ENCODE peak calls at places on chromosomes 12 and 14, in five cellular contexts. X is Calu3, O is breast epithelium, H is progenitor cell of endocrine pancreas, U is MM.1S. R is an unnamed sample.

GRCh38 chr12:32043928-32044549 is 62.6 kb upstream of the BICD1 start:
- DNase-seq in U (no peak), O (no peak), H (no peak), X (no peak), R (no peak)

GRCh38 chr12:69655616-69656336 is 43.3 kb downstream of the BEST3 start:
- DNase-seq in U (no peak), O (peak; percentile 42), X (no peak), H (no peak), R (no peak)

GRCh38 chr12:5442251-5443006 is 10.5 kb downstream of the NTF3 start:
- DNase-seq in H (no peak), O (no peak), X (no peak), U (peak; percentile 28), R (no peak)

GRCh38 chr12:84276215-84276614 is 636.4 kb downstream of the SLC6A15 start:
- DNase-seq in O (no peak), H (no peak), X (no peak), U (no peak), R (no peak)

GRCh38 chr12:79381246-79382208 is 309.2 kb downstream of the PAWR start:
- DNase-seq in O (no peak), H (no peak), X (no peak), U (no peak), R (no peak)

GRCh38 chr12:96766232-96766631 is 140.8 kb upstream of the NEDD1 start:
- DNase-seq in O (no peak), H (no peak), X (peak; percentile 9), U (no peak), R (no peak)

GRCh38 chr12:107478881-107479280 is 206.7 kb upstream of the PWP1 start:
- DNase-seq in U (no peak), X (no peak), O (no peak), H (no peak), R (no peak)

GRCh38 chr14:69928111-69928523 is 48.9 kb downstream of the SMOC1 start:
- DNase-seq in U (no peak), O (no peak), X (peak; percentile 18), H (no peak), R (no peak)

GRCh38 chr12:116529048-116529447 is 30.1 kb upstream of the MAP1LC3B2 start:
- DNase-seq in X (no peak), H (no peak), O (peak; percentile 41), U (no peak), R (no peak)

GRCh38 chr12:105278043-105278697 is 42.2 kb upstream of the APPL2 start:
- DNase-seq in U (no peak), X (peak; percentile 12), O (no peak), H (no peak), R (no peak)

GRCh38 chr12:106138279-106138645 is 492 bp downstream of the NUAK1 start:
- DNase-seq in H (no peak), O (no peak), X (no peak), U (no peak), R (no peak)

GRCh38 chr12:116484807-116485206 is 74.4 kb upstream of the MAP1LC3B2 start:
- DNase-seq in U (no peak), X (no peak), O (no peak), H (no peak), R (no peak)

DNA sequence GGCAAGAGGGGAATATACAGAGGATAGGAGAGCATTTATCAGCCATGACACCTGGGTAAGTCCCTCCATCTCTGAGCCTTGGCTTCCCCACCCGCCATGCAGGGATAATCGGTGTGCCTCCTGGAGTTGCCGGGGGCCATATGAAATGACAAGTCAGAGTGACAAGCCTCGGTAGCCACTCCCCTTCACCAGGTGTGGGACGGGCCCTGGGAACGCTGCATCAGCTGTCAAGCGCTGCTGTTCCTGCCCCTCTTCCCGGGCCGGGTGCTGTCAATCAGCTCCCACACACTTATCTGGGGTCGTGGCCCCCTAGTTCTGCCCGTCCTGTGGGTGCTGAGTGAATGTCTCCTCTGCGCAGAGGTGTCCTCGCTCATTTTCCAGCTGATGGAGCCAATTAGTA is 57.2 kb downstream of the MVK start:
- DNase-seq in O (no peak), U (no peak), X (peak; percentile 20), H (no peak), R (no peak)
- TF ChIP-seq CTCF in O (no peak), U (no peak), X (no peak), H (no peak), R (no peak)

GRCh38 chr14:22556021-22556989 is 32.7 kb downstream of the DAD1 start:
- DNase-seq in X (peak; percentile 77), U (peak; percentile 96), O (peak; percentile 71), H (no peak), R (no peak)
- TF ChIP-seq CTCF in X (no peak), U (no peak), O (no peak), H (no peak), R (no peak)

GRCh38 chr14:77151918-77152588 is 10.5 kb upstream of the ZDHHC22 start:
- DNase-seq in O (no peak), X (no peak), U (peak; percentile 31), H (no peak), R (no peak)
- TF ChIP-seq CTCF in O (peak; percentile 39), X (no peak), U (no peak), H (peak; percentile 13), R (peak; percentile 43)

GRCh38 chr14:88562831-88563686 is at the start of gene ZC3H14:
- DNase-seq in H (peak; percentile 85), X (peak; percentile 89), O (peak; percentile 57), U (peak; percentile 81), R (peak; percentile 93)

GRCh38 chr14:88562532-88562830 is 356 bp upstream of the ZC3H14 start:
- DNase-seq in H (no peak), U (no peak), O (no peak), X (no peak), R (no peak)

GRCh38 chr14:88563845-88564244 is 1.0 kb downstream of the ZC3H14 start:
- DNase-seq in H (no peak), X (no peak), O (no peak), U (no peak), R (no peak)

GRCh38 chr14:88556581-88556980 is 1.8 kb upstream of the PTPN21 start:
- DNase-seq in O (no peak), U (no peak), H (no peak), X (no peak), R (no peak)

GRCh38 chr14:88559852-88560251 is 3.0 kb upstream of the ZC3H14 start:
- DNase-seq in H (no peak), U (peak; percentile 27), X (no peak), O (no peak), R (no peak)
- TF ChIP-seq CTCF in H (no peak), U (peak; percentile 24), X (no peak), O (peak; percentile 18), R (peak; percentile 42)

GRCh38 chr14:22845821-22846625 is 9.6 kb downstream of the MMP14 start:
- DNase-seq in U (no peak), O (no peak), X (no peak), H (no peak), R (no peak)

GRCh38 chr14:22845103-22845394 is 8.7 kb downstream of the MMP14 start:
- DNase-seq in H (no peak), X (no peak), O (no peak), U (no peak), R (no peak)

GRCh38 chr14:22847661-22848341 is 11.4 kb downstream of the MMP14 start:
- DNase-seq in H (no peak), X (no peak), U (no peak), O (no peak), R (no peak)

GRCh38 chr14:22848391-22849164 is 12.2 kb downstream of the MMP14 start:
- DNase-seq in X (no peak), H (no peak), U (no peak), O (peak; percentile 70), R (no peak)

DNA sequence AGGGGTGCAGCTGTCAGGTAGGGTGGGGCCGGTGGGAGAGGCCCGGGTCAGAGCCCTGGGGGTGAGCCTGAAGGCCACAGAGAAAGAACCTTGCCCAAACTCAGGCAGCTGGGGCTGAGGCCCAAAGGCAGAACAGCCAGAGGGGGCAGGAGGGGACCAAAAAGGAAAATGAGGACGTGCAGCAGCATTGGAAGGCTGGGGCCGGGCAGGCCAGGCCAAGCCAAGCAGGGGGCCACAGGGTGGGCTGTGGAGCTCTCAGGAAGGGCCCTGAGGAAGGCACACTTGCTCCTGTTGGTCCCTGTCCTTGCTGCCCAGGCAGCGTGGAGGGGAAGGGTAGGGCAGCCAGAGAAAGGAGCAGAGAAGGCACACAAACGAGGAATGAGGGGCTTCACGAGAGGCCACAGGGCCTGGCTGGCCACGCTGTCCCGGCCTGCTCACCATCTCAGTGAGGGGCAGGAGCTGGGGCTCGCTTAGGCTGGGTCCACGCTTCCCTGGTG is 10.5 kb downstream of the MMP14 start:
- DNase-seq in O (no peak), U (no peak), H (no peak), X (no peak), R (no peak)
- TF ChIP-seq CTCF in O (no peak), U (no peak), H (no peak), X (no peak), R (no peak)

GRCh38 chr14:34792593-34792992 is 78.2 kb upstream of the CFL2 start:
- DNase-seq in O (no peak), X (no peak), H (no peak), U (no peak), R (no peak)
- TF ChIP-seq CTCF in O (no peak), X (no peak), H (no peak), U (no peak), R (no peak)

DNA sequence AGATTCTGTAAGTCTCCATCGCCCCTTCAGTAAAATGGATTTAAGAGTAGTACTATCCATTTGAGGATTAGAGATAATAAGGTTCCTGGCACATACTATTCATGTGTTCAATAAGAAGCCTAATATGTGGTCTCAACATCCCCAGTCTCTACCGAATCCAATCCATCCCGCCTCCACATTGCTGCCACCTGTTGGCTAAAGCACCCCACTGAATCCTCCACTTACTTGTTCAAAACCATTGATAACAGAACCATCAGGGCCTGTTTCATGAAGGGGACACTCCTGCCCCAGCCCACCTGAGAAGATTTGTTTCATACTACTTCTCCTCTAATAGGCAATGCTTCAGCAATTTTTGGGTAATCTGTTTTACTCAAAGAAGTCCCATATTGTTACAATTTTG is 147.5 kb downstream of the SLC2A13 start:
- DNase-seq in H (no peak), O (no peak), X (no peak), U (no peak), R (no peak)
- TF ChIP-seq CTCF in H (no peak), O (no peak), X (no peak), U (peak; percentile 7), R (peak; percentile 20)

DNA sequence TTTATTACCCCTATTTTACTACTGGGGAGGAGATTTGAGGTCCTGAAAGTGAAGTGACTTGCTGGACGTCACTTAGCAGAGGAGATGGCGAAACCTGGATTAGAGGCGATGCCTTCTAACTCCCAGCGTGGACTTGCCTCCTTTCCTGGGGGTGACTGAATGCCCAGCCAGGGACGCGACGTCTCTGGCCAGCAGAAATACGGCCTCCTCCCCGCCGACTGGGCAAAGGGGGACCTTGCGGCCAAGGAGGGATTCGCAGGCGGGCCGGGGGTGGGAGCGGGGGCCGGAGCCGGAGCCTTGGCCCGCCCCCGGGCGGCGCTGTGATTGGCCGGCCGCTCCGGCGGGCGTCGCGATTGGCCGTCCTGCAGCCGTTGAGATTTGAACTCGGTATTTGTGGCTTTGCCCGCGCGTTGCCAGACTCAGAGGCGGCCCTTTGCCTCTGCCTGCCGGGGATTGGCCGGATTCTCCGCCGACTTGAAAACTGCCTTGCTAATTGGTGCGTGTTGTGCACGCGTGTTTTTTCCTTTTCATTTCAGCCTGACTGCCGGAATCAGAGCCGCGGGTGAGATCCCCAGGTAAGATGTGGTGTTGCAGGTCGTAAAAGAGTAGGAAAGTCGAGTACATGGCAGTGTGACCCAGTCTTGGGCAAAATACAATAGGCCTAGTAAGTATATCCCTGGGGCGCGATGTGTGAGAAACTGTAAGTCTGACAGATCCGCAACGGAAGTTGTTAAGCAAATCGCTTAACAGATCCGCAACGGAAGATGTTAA is at the start of gene NCAPD2:
- DNase-seq in X (peak; percentile 94), O (peak; percentile 95), U (peak; percentile 97), H (peak; percentile 96), R (peak; percentile 95)
- TF ChIP-seq CTCF in X (no peak), O (peak; percentile 46), U (peak; percentile 12), H (peak; percentile 46), R (peak; percentile 71)

GRCh38 chr12:8603858-8604257 is 8.8 kb downstream of the AICDA start:
- DNase-seq in U (no peak), O (no peak), X (no peak), H (no peak), R (no peak)
- TF ChIP-seq CTCF in U (peak; percentile 29), O (no peak), X (no peak), H (peak; percentile 46), R (peak; percentile 35)